ENCODE peak calls at places on chromosomes 16 and 17, in six cellular contexts. R, T, N, A, B and U are unnamed samples.

GRCh38 chr17:61251939-61252865 is 147.4 kb upstream of the TBX2 start:
- DNase-seq in A (no peak), T (no peak), N (no peak), R (peak), B (peak), U (peak)

GRCh38 chr16:81548551-81548900 is 103.9 kb downstream of the CMIP start:
- DNase-seq in T (no peak), R (no peak), A (no peak), B (no peak), N (no peak), U (no peak)

GRCh38 chr16:13950821-13951547 is 31.0 kb downstream of the ERCC4 start:
- DNase-seq in N (no peak), A (no peak), T (no peak), B (no peak), R (no peak), U (no peak)

GRCh38 chr16:799948-800833 is at the start of gene GNG13:
- DNase-seq in B (no peak), R (no peak), T (no peak), A (no peak), N (no peak), U (no peak)

GRCh38 chr16:5709889-5710288 is 612.3 kb upstream of the EEF2KMT start:
- DNase-seq in B (no peak), A (no peak), N (no peak), R (peak), T (no peak), U (no peak)

GRCh38 chr17:74190154-74190553 is 13.3 kb upstream of the RPL38 start:
- DNase-seq in N (no peak), R (peak), A (peak), B (no peak), T (peak), U (no peak)

GRCh38 chr17:27247958-27248342 is 46.0 kb upstream of the WSB1 start:
- DNase-seq in N (no peak), R (no peak), T (no peak), A (no peak), B (no peak), U (no peak)

GRCh38 chr16:67277294-67277998 is 1.9 kb upstream of the PLEKHG4 start:
- DNase-seq in T (peak), R (peak), A (peak), B (no peak), N (peak), U (peak)

GRCh38 chr16:5905935-5906334 is 808.3 kb upstream of the EEF2KMT start:
- DNase-seq in R (no peak), T (no peak), B (no peak), N (peak), A (no peak), U (no peak)

GRCh38 chr16:6038966-6039530 is 941.5 kb upstream of the EEF2KMT start:
- DNase-seq in N (no peak), R (no peak), A (no peak), B (no peak), T (no peak), U (no peak)

GRCh38 chr17:50209472-50210248 is 8.2 kb upstream of the COL1A1 start:
- DNase-seq in R (peak), N (peak), B (peak), T (no peak), A (no peak), U (peak)

GRCh38 chr17:2948721-2949468 is 114.5 kb downstream of the OR1D5 start:
- DNase-seq in B (no peak), T (no peak), N (no peak), A (no peak), R (no peak), U (no peak)

GRCh38 chr16:85453-85782 is 7.4 kb downstream of the MPG start:
- DNase-seq in R (no peak), N (no peak), B (no peak), T (no peak), A (no peak), U (no peak)

GRCh38 chr16:55562936-55563335 is 3.5 kb upstream of the CAPNS2 start:
- DNase-seq in T (no peak), N (no peak), B (no peak), R (peak), A (no peak), U (peak)

GRCh38 chr16:55563797-55564196 is 2.7 kb upstream of the CAPNS2 start:
- DNase-seq in A (no peak), B (no peak), N (no peak), R (peak), T (no peak), U (no peak)

GRCh38 chr16:55559233-55559632 is 7.3 kb upstream of the CAPNS2 start:
- DNase-seq in A (no peak), B (no peak), T (no peak), N (no peak), R (peak), U (no peak)

GRCh38 chr16:55559933-55560516 is 6.5 kb upstream of the CAPNS2 start:
- DNase-seq in A (no peak), T (no peak), B (no peak), R (no peak), N (no peak), U (no peak)

GRCh38 chr16:55561319-55561848 is 5.1 kb upstream of the CAPNS2 start:
- DNase-seq in N (no peak), T (no peak), B (no peak), R (no peak), A (no peak), U (no peak)
- H3K4me3 ChIP-seq in N (no peak), T (no peak), B (no peak), R (no peak), A (no peak), U (no peak)

GRCh38 chr16:77787452-77787851 is 912 bp upstream of the VAT1L start:
- DNase-seq in N (no peak), R (no peak), A (no peak), T (no peak), B (no peak), U (no peak)

GRCh38 chr16:77786448-77786847 is 1.9 kb upstream of the VAT1L start:
- DNase-seq in T (no peak), A (no peak), R (no peak), N (no peak), B (no peak), U (no peak)

GRCh38 chr16:77782694-77783093 is 5.7 kb upstream of the VAT1L start:
- DNase-seq in A (no peak), N (no peak), B (no peak), R (peak), T (no peak), U (no peak)

GRCh38 chr16:77785365-77785764 is 3.0 kb upstream of the VAT1L start:
- DNase-seq in N (no peak), A (no peak), B (no peak), R (no peak), T (no peak), U (no peak)

GRCh38 chr16:77784441-77785356 is 3.7 kb upstream of the VAT1L start:
- DNase-seq in R (peak), N (no peak), T (no peak), B (no peak), A (peak), U (no peak)
- TF ChIP-seq CTCF in R (peak), N (peak), T (no peak), B (no peak), A (peak), U (peak)

GRCh38 chr16:2467301-2468141 is 3.6 kb upstream of the NTN3 start:
- DNase-seq in B (peak), T (peak), A (peak), R (peak), N (no peak), U (no peak)

GRCh38 chr16:2469399-2470233 is 1.5 kb upstream of the NTN3 start:
- DNase-seq in N (no peak), A (no peak), R (no peak), T (peak), B (no peak), U (no peak)

GRCh38 chr16:2468142-2468724 is 2.9 kb upstream of the NTN3 start:
- DNase-seq in N (no peak), A (peak), T (peak), B (no peak), R (no peak), U (no peak)

GRCh38 chr16:2470234-2470601 is 879 bp upstream of the NTN3 start:
- DNase-seq in R (no peak), B (no peak), A (no peak), N (no peak), T (no peak), U (no peak)

DNA sequence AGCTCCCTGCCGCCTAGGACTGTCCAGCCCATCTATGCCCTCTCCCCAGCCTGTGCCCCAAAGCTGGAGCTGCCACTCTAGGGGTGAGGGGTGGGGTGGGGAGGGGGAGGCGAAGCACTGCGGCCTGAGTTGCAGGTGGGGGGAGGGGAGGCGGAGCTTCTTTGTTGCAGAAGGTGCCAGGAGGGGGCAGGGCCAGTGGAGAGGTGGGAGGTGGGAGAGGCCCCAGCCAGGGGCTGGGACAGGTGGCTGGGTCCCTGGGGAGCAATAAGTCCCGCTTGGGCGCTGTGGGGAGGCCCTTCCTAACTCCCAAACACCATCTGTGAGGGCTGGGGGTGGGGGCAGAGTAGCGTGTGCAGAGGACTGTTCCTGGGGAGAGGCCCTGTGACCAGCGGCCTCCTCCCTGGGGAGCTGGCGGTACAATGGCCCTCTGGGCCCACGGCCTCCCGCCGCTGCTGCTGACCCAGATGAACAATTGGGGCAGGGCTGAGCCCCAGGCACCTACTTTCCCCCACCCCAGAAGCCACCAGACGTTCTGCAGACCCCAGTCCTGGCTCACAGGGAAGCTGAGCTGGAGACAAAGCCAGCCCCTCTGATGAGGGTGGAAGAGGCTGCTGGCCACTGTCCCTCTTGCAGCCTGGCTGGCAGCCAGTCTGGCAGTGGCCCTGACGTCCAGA is 2.2 kb upstream of the NTN3 start:
- DNase-seq in N (no peak), R (no peak), A (no peak), B (no peak), T (peak), U (no peak)
- H3K4me3 ChIP-seq in N (no peak), R (peak), A (peak), B (peak), T (peak), U (peak)

GRCh38 chr17:78349831-78350631 is 9.8 kb downstream of the SOCS3 start:
- DNase-seq in T (no peak), N (no peak), B (no peak), R (no peak), A (no peak), U (no peak)

GRCh38 chr17:78355045-78355641 is 4.7 kb downstream of the SOCS3 start:
- DNase-seq in B (no peak), N (no peak), A (no peak), T (no peak), R (no peak), U (no peak)

GRCh38 chr17:78347453-78347852 is 12.4 kb downstream of the SOCS3 start:
- DNase-seq in N (no peak), T (no peak), R (no peak), A (no peak), B (no peak), U (no peak)

GRCh38 chr17:78348055-78348745 is 11.7 kb downstream of the SOCS3 start:
- DNase-seq in B (no peak), R (no peak), A (no peak), T (no peak), N (no peak), U (no peak)

DNA sequence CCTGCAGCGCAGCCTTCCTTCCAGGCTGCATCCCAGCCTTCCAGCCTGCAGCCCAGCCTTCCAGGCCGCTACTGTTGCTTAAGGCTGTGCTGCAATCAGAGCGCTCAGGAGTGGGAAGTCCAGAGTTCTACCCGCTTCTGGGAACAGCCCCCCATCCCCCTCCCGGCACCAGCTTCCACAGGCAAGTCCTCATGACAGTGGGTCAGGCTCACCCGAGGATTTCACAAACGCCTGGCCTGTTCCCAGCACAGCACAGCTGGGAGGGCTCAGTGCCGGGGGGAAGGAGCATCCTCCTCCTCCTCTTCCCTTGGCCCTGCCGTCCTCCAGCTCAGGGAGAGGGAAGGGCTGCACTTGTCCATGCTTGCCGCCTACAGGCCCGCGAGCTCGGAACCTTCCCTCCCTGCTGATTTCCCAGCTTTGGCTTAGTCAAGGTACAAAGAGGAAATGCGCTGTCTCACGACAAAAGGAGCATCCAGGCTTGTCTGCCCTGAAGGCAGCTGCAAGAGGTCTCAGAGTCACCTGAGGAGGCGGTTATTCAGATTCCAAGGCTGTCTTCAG is 8.3 kb downstream of the SOCS3 start:
- DNase-seq in T (no peak), A (no peak), N (no peak), B (peak), R (peak), U (peak)
- TF ChIP-seq CTCF in T (no peak), A (no peak), N (no peak), B (peak), R (peak), U (peak)

GRCh38 chr16:51152691-51153261 is 1.7 kb upstream of the SALL1 start:
- DNase-seq in T (no peak), R (peak), A (no peak), N (no peak), B (no peak), U (no peak)
- H3K4me3 ChIP-seq in T (peak), R (peak), A (no peak), N (peak), B (peak), U (peak)